ENCODE peak calls at places on chromosomes 5 and 9, in seven cellular contexts. B is transverse colon, Z is A549, H is Peyer's patch, C is uterus, W is body of pancreas, V is stomach. T is an unnamed sample.

GRCh38 chr5:5826911-5827310 is 404.4 kb downstream of the ICE1 start:
- DNase-seq in W (no peak), V (no peak), H (no peak), Z (no peak), B (no peak), C (no peak), T (no peak)

GRCh38 chr5:76371955-76372319 is 31.1 kb upstream of the IQGAP2 start:
- DNase-seq in Z (no peak), B (no peak), C (no peak), W (peak; percentile 59), H (no peak), V (no peak), T (no peak)

GRCh38 chr9:4144869-4145268 is 155.0 kb downstream of the GLIS3 start:
- DNase-seq in H (no peak), Z (peak; percentile 31), B (no peak), C (no peak), V (no peak), W (no peak), T (no peak)

GRCh38 chr9:4242239-4242638 is 57.6 kb downstream of the GLIS3 start:
- DNase-seq in Z (no peak), B (no peak), W (no peak), V (no peak), H (no peak), C (no peak), T (no peak)

GRCh38 chr5:44774279-44774880 is 34.4 kb upstream of the MRPS30 start:
- DNase-seq in Z (peak; percentile 49), B (no peak), C (no peak), H (no peak), V (no peak), W (peak; percentile 10), T (no peak)

GRCh38 chr9:133726401-133727276 is 11.5 kb downstream of the SARDH start:
- DNase-seq in V (peak; percentile 52), C (peak; percentile 36), H (peak; percentile 63), B (peak; percentile 47), W (peak; percentile 63), Z (peak; percentile 69), T (peak; percentile 63)

GRCh38 chr5:73393606-73394489 is 54.7 kb downstream of the FOXD1 start:
- DNase-seq in H (no peak), Z (no peak), W (no peak), C (no peak), B (no peak), V (no peak), T (no peak)

GRCh38 chr5:32311404-32312193 is 1.1 kb downstream of the MTMR12 start:
- DNase-seq in C (no peak), H (no peak), W (peak; percentile 30), B (no peak), Z (no peak), V (no peak), T (peak; percentile 81)

GRCh38 chr9:133657120-133657661 is 21.0 kb downstream of the DBH start:
- DNase-seq in H (no peak), Z (no peak), C (no peak), W (no peak), B (no peak), V (no peak), T (no peak)

GRCh38 chr5:91848453-91848852 is 465.3 kb upstream of the ARRDC3 start:
- DNase-seq in Z (peak; percentile 79), W (no peak), C (no peak), B (no peak), V (no peak), H (no peak), T (no peak)

GRCh38 chr5:152499816-152500575 is 94.9 kb upstream of the NMUR2 start:
- DNase-seq in W (no peak), Z (no peak), H (no peak), V (no peak), B (no peak), C (no peak), T (no peak)

GRCh38 chr9:72633966-72634365 is 112.6 kb downstream of the TMC1 start:
- DNase-seq in H (no peak), V (no peak), W (no peak), B (no peak), Z (no peak), C (no peak), T (no peak)

GRCh38 chr9:69916950-69917349 is 96.3 kb downstream of the CFAP95 start:
- DNase-seq in V (no peak), W (no peak), H (no peak), C (no peak), Z (no peak), B (no peak), T (no peak)

GRCh38 chr5:3828761-3829160 is 233.1 kb downstream of the IRX1 start:
- DNase-seq in W (no peak), V (no peak), B (no peak), C (no peak), H (no peak), Z (no peak), T (no peak)

GRCh38 chr5:119339965-119340364 is 15.9 kb upstream of the TNFAIP8 start:
- DNase-seq in Z (no peak), H (no peak), V (no peak), B (no peak), C (no peak), W (no peak), T (no peak)

GRCh38 chr9:12776775-12777055 is 1.9 kb downstream of the LURAP1L start:
- DNase-seq in W (no peak), H (no peak), C (no peak), Z (no peak), V (no peak), B (no peak), T (no peak)

GRCh38 chr9:12775373-12775962 is 648 bp downstream of the LURAP1L start:
- DNase-seq in Z (no peak), V (no peak), B (peak; percentile 19), H (peak; percentile 48), C (no peak), W (peak; percentile 41), T (no peak)

GRCh38 chr9:12773562-12773961 is 1.3 kb upstream of the LURAP1L start:
- DNase-seq in H (no peak), W (no peak), V (no peak), Z (no peak), C (no peak), B (no peak), T (no peak)

GRCh38 chr9:12775963-12776774 is 1.3 kb downstream of the LURAP1L start:
- DNase-seq in V (peak; percentile 82), Z (peak; percentile 93), C (peak; percentile 86), H (peak; percentile 88), W (peak; percentile 90), B (peak; percentile 89), T (peak; percentile 85)

GRCh38 chr9:12774861-12775367 is at the start of gene LURAP1L:
- DNase-seq in V (peak; percentile 64), W (peak; percentile 76), C (peak; percentile 59), H (peak; percentile 73), B (peak; percentile 67), Z (peak; percentile 86), T (no peak)
- TF ChIP-seq POLR2A in V (no peak), W (peak; percentile 69), C (peak; percentile 48), H (peak; percentile 65), B (peak; percentile 77), Z (no peak), T (no peak)

GRCh38 chr9:93186151-93186715 is 2.3 kb downstream of the WNK2 start:
- DNase-seq in Z (no peak), B (no peak), V (no peak), W (peak; percentile 32), C (no peak), H (no peak), T (no peak)

GRCh38 chr9:93187047-93187446 is 3.1 kb downstream of the WNK2 start:
- DNase-seq in H (no peak), V (peak; percentile 34), W (peak; percentile 34), Z (no peak), C (no peak), B (no peak), T (no peak)

GRCh38 chr9:93183663-93184438 is at the start of gene WNK2:
- DNase-seq in W (peak; percentile 73), C (no peak), B (peak; percentile 67), H (peak; percentile 56), Z (peak; percentile 24), V (peak; percentile 65), T (no peak)

GRCh38 chr9:93184439-93185221 is 691 bp downstream of the WNK2 start:
- DNase-seq in V (no peak), H (no peak), Z (no peak), C (no peak), W (peak; percentile 49), B (peak; percentile 25), T (no peak)

DNA sequence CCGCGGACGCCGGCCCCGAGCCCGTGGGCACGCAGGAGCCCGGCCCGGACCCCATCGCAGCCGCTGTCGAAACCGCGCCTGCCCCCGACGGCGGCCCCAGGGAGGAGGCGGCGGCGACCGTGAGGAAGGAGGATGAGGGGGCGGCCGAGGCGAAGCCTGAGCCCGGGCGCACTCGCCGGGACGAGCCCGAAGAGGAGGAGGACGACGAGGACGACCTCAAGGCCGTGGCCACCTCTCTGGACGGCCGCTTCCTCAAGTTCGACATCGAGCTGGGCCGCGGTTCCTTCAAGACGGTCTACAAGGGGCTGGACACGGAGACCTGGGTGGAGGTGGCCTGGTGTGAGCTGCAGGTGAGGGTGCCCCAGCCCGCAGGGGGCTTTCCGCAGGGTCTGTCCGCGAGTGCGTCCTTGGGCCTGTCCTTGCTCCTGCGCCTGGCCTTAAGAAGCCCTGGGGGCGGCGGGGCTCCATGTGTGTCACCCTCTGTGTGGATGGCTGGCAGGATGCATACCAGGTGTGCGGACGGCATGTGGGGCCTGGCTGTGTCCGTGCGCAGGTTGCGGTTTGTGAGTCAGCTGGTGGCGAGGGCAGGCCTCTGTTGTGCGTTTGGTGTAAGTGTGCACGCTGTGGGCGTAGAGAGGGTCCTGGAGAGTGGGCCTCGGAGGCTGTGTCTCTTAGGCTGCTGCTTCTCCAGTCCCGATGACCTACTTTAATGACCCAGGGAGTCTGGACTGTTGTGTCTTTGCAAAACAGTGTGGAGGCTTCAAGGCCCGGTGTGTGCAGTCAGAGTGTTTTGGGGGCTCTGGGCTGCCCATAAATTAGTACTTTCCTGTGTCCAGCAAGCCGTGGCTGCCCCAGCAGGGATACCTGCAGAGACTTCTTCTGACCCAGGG is 1.6 kb downstream of the WNK2 start:
- DNase-seq in Z (no peak), W (peak; percentile 37), B (peak; percentile 40), V (no peak), H (no peak), C (no peak), T (no peak)
- H3K4me3 ChIP-seq in Z (no peak overlapping the region), W (no peak overlapping the region), B (peak overlapping the region; percentile 53), V (peak overlapping the region; percentile 63), H (peak overlapping the region; percentile 91), C (no peak overlapping the region), T (no peak overlapping the region)

GRCh38 chr5:100535060-100536005 is at the start of gene FAM174A:
- DNase-seq in Z (peak; percentile 96), B (peak; percentile 97), W (peak; percentile 97), H (peak; percentile 98), C (peak; percentile 95), V (peak; percentile 98), T (peak; percentile 97)
- TF ChIP-seq POLR2A in Z (peak; percentile 72), B (peak; percentile 65), W (no peak), H (peak; percentile 39), C (peak; percentile 85), V (no peak), T (no peak)

DNA sequence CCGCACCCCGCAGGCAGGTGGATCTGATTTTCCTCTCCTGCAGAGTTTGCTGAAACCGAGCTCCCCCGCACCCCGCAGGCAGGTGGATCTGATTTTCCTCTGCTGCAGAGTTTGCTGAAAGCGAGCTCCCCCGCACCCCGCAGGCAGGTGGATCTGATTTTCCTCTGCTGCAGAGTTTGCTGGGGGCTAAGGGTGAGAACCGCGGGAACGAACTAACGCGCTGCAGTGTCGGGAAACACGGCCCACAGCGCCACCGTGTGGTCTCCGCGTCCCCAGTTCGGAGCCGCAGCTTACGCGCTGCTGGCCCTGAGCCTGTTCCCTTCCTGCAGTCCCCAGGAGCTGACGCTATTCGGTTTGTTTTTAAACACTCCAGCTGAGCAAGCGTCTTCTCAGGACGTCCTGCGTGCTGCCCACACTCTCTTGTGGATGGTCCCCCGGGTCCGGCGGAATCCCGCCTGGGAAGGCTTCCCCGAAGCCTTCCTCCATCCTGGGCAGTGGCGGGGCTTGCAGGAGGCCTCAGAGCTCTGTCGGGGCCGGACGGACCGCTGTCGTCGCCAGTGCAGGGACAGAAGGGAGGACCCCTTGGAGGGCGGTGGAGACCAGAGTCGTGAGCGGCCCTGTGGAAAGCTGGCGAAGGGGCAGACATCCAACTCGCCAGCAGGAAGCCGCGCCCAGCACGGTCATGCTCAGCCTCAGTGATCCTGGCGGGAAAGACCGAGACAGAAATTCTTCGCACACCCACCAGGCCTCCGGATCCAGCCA is 121.2 kb upstream of the LPCAT1 start:
- DNase-seq in B (peak; percentile 83), W (peak; percentile 86), C (peak; percentile 70), V (peak; percentile 85), H (peak; percentile 90), Z (peak; percentile 81), T (peak; percentile 95)
- H3K4me3 ChIP-seq in B (no peak overlapping the region), W (no peak overlapping the region), C (no peak overlapping the region), V (peak overlapping the region; percentile 28), H (peak overlapping the region; percentile 16), Z (peak overlapping the region; percentile 25), T (no peak overlapping the region)